ENCODE peak calls at places on chromosomes 13 and 19, in eight cellular contexts. One of them, this sample, is unnamed.
A peak's percentile ranks its signal among the peaks of the same experiment; 100 is the strongest.

GRCh38 chr13:94967183-94968039 is 255.1 kb upstream of the SOX21 start:
- DNase-seq in ELR: peak; percentile 37
- DNase-seq in cardiac fibroblast: peak; percentile 6
- DNase-seq in endothelial cell: peak; percentile 52
- DNase-seq in ACHN: no peak
- DNase-seq in AG10803: no peak
- DNase-seq in neural crest cell: peak; percentile 43
- DNase-seq in germinal center: peak; percentile 9
- DNase-seq in this sample: peak; percentile 2

GRCh38 chr13:33352520-33352919 is 67.0 kb upstream of the STARD13 start:
- DNase-seq in ACHN: no peak
- DNase-seq in endothelial cell: no peak
- DNase-seq in germinal center: no peak
- DNase-seq in AG10803: no peak
- DNase-seq in neural crest cell: no peak
- DNase-seq in ELR: no peak
- DNase-seq in cardiac fibroblast: no peak
- DNase-seq in this sample: no peak

GRCh38 chr13:101977475-101977874 is 424.4 kb downstream of the FGF14 start:
- DNase-seq in ELR: no peak
- DNase-seq in neural crest cell: no peak
- DNase-seq in ACHN: no peak
- DNase-seq in AG10803: no peak
- DNase-seq in cardiac fibroblast: peak; percentile 1
- DNase-seq in endothelial cell: no peak
- DNase-seq in germinal center: no peak
- DNase-seq in this sample: no peak

GRCh38 chr13:94121686-94122085 is 357.8 kb downstream of the DCT start:
- DNase-seq in cardiac fibroblast: peak; percentile 53
- DNase-seq in germinal center: no peak
- DNase-seq in neural crest cell: no peak
- DNase-seq in endothelial cell: no peak
- DNase-seq in ELR: peak; percentile 29
- DNase-seq in ACHN: peak; percentile 68
- DNase-seq in AG10803: peak; percentile 29
- DNase-seq in this sample: no peak

GRCh38 chr19:2336528-2337328 is 8.2 kb downstream of the SPPL2B start:
- DNase-seq in AG10803: no peak
- DNase-seq in germinal center: no peak
- DNase-seq in ELR: no peak
- DNase-seq in ACHN: no peak
- DNase-seq in endothelial cell: no peak
- DNase-seq in cardiac fibroblast: no peak
- DNase-seq in neural crest cell: no peak
- DNase-seq in this sample: no peak

GRCh38 chr19:17346109-17346671 is 8.8 kb downstream of the GTPBP3 start:
- DNase-seq in germinal center: peak; percentile 85
- DNase-seq in ELR: peak; percentile 74
- DNase-seq in neural crest cell: peak; percentile 90
- DNase-seq in endothelial cell: peak; percentile 87
- DNase-seq in AG10803: peak; percentile 41
- DNase-seq in ACHN: peak; percentile 62
- DNase-seq in cardiac fibroblast: peak; percentile 72
- DNase-seq in this sample: peak; percentile 81

GRCh38 chr19:43664008-43664407 is 6.0 kb downstream of the PLAUR start:
- DNase-seq in AG10803: no peak
- DNase-seq in ACHN: no peak
- DNase-seq in germinal center: no peak
- DNase-seq in ELR: no peak
- DNase-seq in cardiac fibroblast: no peak
- DNase-seq in endothelial cell: no peak
- DNase-seq in neural crest cell: no peak
- DNase-seq in this sample: no peak

GRCh38 chr19:31372245-31372781 is 23.1 kb upstream of the TSHZ3 start:
- DNase-seq in neural crest cell: no peak
- DNase-seq in ACHN: no peak
- DNase-seq in germinal center: no peak
- DNase-seq in endothelial cell: no peak
- DNase-seq in ELR: no peak
- DNase-seq in AG10803: no peak
- DNase-seq in cardiac fibroblast: no peak
- DNase-seq in this sample: no peak

GRCh38 chr19:29004796-29005195 is 208.2 kb downstream of the UQCRFS1 start:
- DNase-seq in endothelial cell: no peak
- DNase-seq in AG10803: no peak
- DNase-seq in ACHN: no peak
- DNase-seq in cardiac fibroblast: no peak
- DNase-seq in neural crest cell: no peak
- DNase-seq in ELR: no peak
- DNase-seq in germinal center: no peak
- DNase-seq in this sample: no peak

GRCh38 chr13:82344867-82345266 is 1537.4 kb downstream of the SLITRK1 start:
- DNase-seq in AG10803: no peak
- DNase-seq in neural crest cell: no peak
- DNase-seq in germinal center: no peak
- DNase-seq in cardiac fibroblast: no peak
- DNase-seq in ACHN: no peak
- DNase-seq in ELR: no peak
- DNase-seq in endothelial cell: no peak
- DNase-seq in this sample: no peak

GRCh38 chr13:95256086-95256485 is 45.2 kb downstream of the ABCC4 start:
- DNase-seq in ELR: peak; percentile 99
- DNase-seq in germinal center: no peak
- DNase-seq in endothelial cell: no peak
- DNase-seq in neural crest cell: no peak
- DNase-seq in cardiac fibroblast: peak; percentile 73
- DNase-seq in AG10803: peak; percentile 95
- DNase-seq in ACHN: peak; percentile 97
- DNase-seq in this sample: peak; percentile 37

GRCh38 chr13:113952151-113952982 is 21.5 kb downstream of the C13orf46 start:
- DNase-seq in germinal center: no peak
- DNase-seq in ELR: no peak
- DNase-seq in endothelial cell: no peak
- DNase-seq in ACHN: no peak
- DNase-seq in AG10803: no peak
- DNase-seq in neural crest cell: no peak
- DNase-seq in cardiac fibroblast: no peak
- DNase-seq in this sample: no peak

GRCh38 chr13:44660050-44660449 is 83.9 kb upstream of the TSC22D1 start:
- DNase-seq in cardiac fibroblast: peak; percentile 23
- DNase-seq in ELR: peak; percentile 7
- DNase-seq in neural crest cell: no peak
- DNase-seq in endothelial cell: no peak
- DNase-seq in AG10803: peak; percentile 47
- DNase-seq in germinal center: no peak
- DNase-seq in ACHN: no peak
- DNase-seq in this sample: no peak

GRCh38 chr13:77136902-77137420 is 110.0 kb upstream of the FBXL3 start:
- DNase-seq in neural crest cell: no peak
- DNase-seq in germinal center: no peak
- DNase-seq in cardiac fibroblast: peak; percentile 65
- DNase-seq in AG10803: peak; percentile 21
- DNase-seq in ELR: peak; percentile 50
- DNase-seq in ACHN: no peak
- DNase-seq in endothelial cell: no peak
- DNase-seq in this sample: no peak

GRCh38 chr13:113976711-113977684 is 3.1 kb upstream of the C13orf46 start:
- DNase-seq in ELR: peak; percentile 78
- DNase-seq in neural crest cell: no peak
- DNase-seq in ACHN: peak; percentile 73
- DNase-seq in AG10803: peak; percentile 88
- DNase-seq in cardiac fibroblast: peak; percentile 80
- DNase-seq in endothelial cell: no peak
- DNase-seq in germinal center: no peak
- DNase-seq in this sample: peak; percentile 24

GRCh38 chr19:36254848-36255247 is 39.9 kb downstream of the ZNF146 start:
- DNase-seq in ACHN: no peak
- DNase-seq in germinal center: no peak
- DNase-seq in neural crest cell: no peak
- DNase-seq in AG10803: no peak
- DNase-seq in endothelial cell: no peak
- DNase-seq in ELR: no peak
- DNase-seq in cardiac fibroblast: no peak
- DNase-seq in this sample: no peak

GRCh38 chr13:110628477-110628793 is 13.1 kb downstream of the NAXD start:
- DNase-seq in ELR: no peak
- DNase-seq in AG10803: no peak
- DNase-seq in germinal center: no peak
- DNase-seq in ACHN: no peak
- DNase-seq in cardiac fibroblast: peak; percentile 45
- DNase-seq in neural crest cell: no peak
- DNase-seq in endothelial cell: no peak
- DNase-seq in this sample: no peak

GRCh38 chr13:101942535-101943157 is 459.2 kb downstream of the FGF14 start:
- DNase-seq in neural crest cell: no peak
- DNase-seq in endothelial cell: no peak
- DNase-seq in germinal center: no peak
- DNase-seq in cardiac fibroblast: no peak
- DNase-seq in ELR: no peak
- DNase-seq in AG10803: no peak
- DNase-seq in ACHN: no peak
- DNase-seq in this sample: no peak

GRCh38 chr13:99085139-99085845 is 107.4 kb upstream of the DOCK9 start:
- DNase-seq in neural crest cell: no peak
- DNase-seq in ELR: no peak
- DNase-seq in ACHN: no peak
- DNase-seq in AG10803: no peak
- DNase-seq in endothelial cell: peak; percentile 15
- DNase-seq in germinal center: peak; percentile 28
- DNase-seq in cardiac fibroblast: no peak
- DNase-seq in this sample: no peak

GRCh38 chr13:40187324-40187795 is 479.1 kb downstream of the FOXO1 start:
- DNase-seq in endothelial cell: no peak
- DNase-seq in neural crest cell: no peak
- DNase-seq in ACHN: no peak
- DNase-seq in cardiac fibroblast: no peak
- DNase-seq in ELR: no peak
- DNase-seq in AG10803: no peak
- DNase-seq in germinal center: no peak
- DNase-seq in this sample: no peak

GRCh38 chr13:42035905-42036521 is 12.4 kb upstream of the DGKH start:
- DNase-seq in ELR: peak; percentile 26
- DNase-seq in ACHN: no peak
- DNase-seq in neural crest cell: no peak
- DNase-seq in cardiac fibroblast: no peak
- DNase-seq in germinal center: no peak
- DNase-seq in endothelial cell: no peak
- DNase-seq in AG10803: no peak
- DNase-seq in this sample: no peak

GRCh38 chr13:102359264-102359663 is 42.6 kb downstream of the FGF14 start:
- DNase-seq in ELR: no peak
- DNase-seq in ACHN: no peak
- DNase-seq in neural crest cell: no peak
- DNase-seq in germinal center: no peak
- DNase-seq in AG10803: no peak
- DNase-seq in cardiac fibroblast: no peak
- DNase-seq in endothelial cell: no peak
- DNase-seq in this sample: no peak

GRCh38 chr13:30520571-30520970 is 54.8 kb upstream of the HMGB1 start:
- DNase-seq in cardiac fibroblast: peak; percentile 19
- DNase-seq in ACHN: peak; percentile 11
- DNase-seq in ELR: peak; percentile 85
- DNase-seq in endothelial cell: no peak
- DNase-seq in neural crest cell: no peak
- DNase-seq in germinal center: no peak
- DNase-seq in AG10803: peak; percentile 40
- DNase-seq in this sample: no peak

GRCh38 chr13:40220299-40220935 is 446.0 kb downstream of the FOXO1 start:
- DNase-seq in ACHN: no peak
- DNase-seq in cardiac fibroblast: peak; percentile 59
- DNase-seq in germinal center: no peak
- DNase-seq in neural crest cell: no peak
- DNase-seq in ELR: no peak
- DNase-seq in endothelial cell: no peak
- DNase-seq in AG10803: peak; percentile 16
- DNase-seq in this sample: no peak

GRCh38 chr19:18339703-18340102 is 695 bp upstream of the PGPEP1 start:
- DNase-seq in cardiac fibroblast: no peak
- DNase-seq in AG10803: no peak
- DNase-seq in ACHN: peak; percentile 38
- DNase-seq in germinal center: no peak
- DNase-seq in ELR: peak; percentile 58
- DNase-seq in neural crest cell: no peak
- DNase-seq in endothelial cell: no peak
- DNase-seq in this sample: peak; percentile 28

GRCh38 chr13:108508263-108508662 is 121.1 kb upstream of the MYO16 start:
- DNase-seq in AG10803: no peak
- DNase-seq in germinal center: no peak
- DNase-seq in ELR: peak; percentile 36
- DNase-seq in cardiac fibroblast: peak; percentile 48
- DNase-seq in ACHN: peak; percentile 29
- DNase-seq in neural crest cell: no peak
- DNase-seq in endothelial cell: peak; percentile 25
- DNase-seq in this sample: peak; percentile 0

GRCh38 chr13:51804295-51805172 is 571 bp upstream of the DHRS12 start:
- DNase-seq in ELR: no peak
- DNase-seq in endothelial cell: no peak
- DNase-seq in ACHN: no peak
- DNase-seq in germinal center: no peak
- DNase-seq in neural crest cell: no peak
- DNase-seq in cardiac fibroblast: no peak
- DNase-seq in AG10803: no peak
- DNase-seq in this sample: no peak

GRCh38 chr19:42409477-42409876 is 17.7 kb downstream of the LIPE start:
- DNase-seq in neural crest cell: no peak
- DNase-seq in AG10803: no peak
- DNase-seq in cardiac fibroblast: no peak
- DNase-seq in germinal center: no peak
- DNase-seq in ACHN: no peak
- DNase-seq in ELR: no peak
- DNase-seq in endothelial cell: no peak
- DNase-seq in this sample: peak; percentile 94

GRCh38 chr13:84417426-84417825 is 535.2 kb upstream of the SLITRK1 start:
- DNase-seq in germinal center: no peak
- DNase-seq in cardiac fibroblast: peak; percentile 12
- DNase-seq in AG10803: peak; percentile 7
- DNase-seq in ELR: no peak
- DNase-seq in ACHN: no peak
- DNase-seq in endothelial cell: no peak
- DNase-seq in neural crest cell: no peak
- DNase-seq in this sample: no peak

GRCh38 chr19:56294557-56294956 is 20.1 kb downstream of the ZSCAN5A start:
- DNase-seq in ACHN: no peak
- DNase-seq in ELR: peak; percentile 45
- DNase-seq in cardiac fibroblast: no peak
- DNase-seq in germinal center: no peak
- DNase-seq in endothelial cell: no peak
- DNase-seq in neural crest cell: no peak
- DNase-seq in AG10803: no peak
- DNase-seq in this sample: no peak